ENCODE peak calls at places on chromosomes 3 and 15, in ten cellular contexts. P is NCI-H1092 treated with DMSO at 0.1 percent for 48 hours, B is retina, D is brain pericyte, C is nephron progenitor cell, F is WTC11, V is right atrium auricular region, T is neuronal stem cell, S is mucosa of descending colon, M is left ventricle myocardium superior. A is an unnamed sample.
A peak's percentile ranks its signal among the peaks of the same experiment; 100 is the strongest.

GRCh38 chr15:90560229-90560771 is 30.6 kb downstream of the CRTC3 start:
- DNase-seq in P (no peak), B (no peak), D (peak; percentile 51), C (no peak), F (no peak), V (peak; percentile 73), T (no peak), S (peak; percentile 41), M (peak; percentile 72), A (peak; percentile 86)

GRCh38 chr3:125072310-125072709 is 16.5 kb upstream of the HEG1 start:
- DNase-seq in P (no peak), B (no peak), D (no peak), C (no peak), F (no peak), V (no peak), T (no peak), S (no peak), M (peak; percentile 56), A (peak; percentile 44)

GRCh38 chr3:67875338-67875737 is 220.9 kb upstream of the SUCLG2 start:
- DNase-seq in P (no peak), B (no peak), D (no peak), C (no peak), F (no peak), V (no peak), T (no peak), S (no peak), M (no peak), A (no peak)

GRCh38 chr15:96385195-96385594 is 54.7 kb downstream of the NR2F2 start:
- DNase-seq in P (no peak), B (no peak), D (no peak), C (no peak), F (no peak), V (no peak), T (no peak), S (no peak), M (no peak), A (no peak)

GRCh38 chr3:111763968-111764367 is 95.1 kb upstream of the PHLDB2 start:
- DNase-seq in P (no peak), B (no peak), D (no peak), C (no peak), F (no peak), V (no peak), T (no peak), S (no peak), M (no peak), A (peak; percentile 42)

GRCh38 chr3:60992395-60992794 is 258.9 kb downstream of the FHIT start:
- DNase-seq in P (peak; percentile 44), B (no peak), D (no peak), C (no peak), F (no peak), V (no peak), T (no peak), S (peak; percentile 9), M (peak; percentile 31), A (no peak)

GRCh38 chr15:79172032-79172481 is 81.5 kb upstream of the RASGRF1 start:
- DNase-seq in P (no peak), B (peak; percentile 50), D (no peak), C (no peak), F (peak; percentile 33), V (no peak), T (no peak), S (no peak), M (no peak), A (no peak)

GRCh38 chr3:119529883-119530282 is 29.5 kb downstream of the CD80 start:
- DNase-seq in P (no peak), B (no peak), D (no peak), C (no peak), F (no peak), V (no peak), T (no peak), S (no peak), M (no peak), A (peak; percentile 79)

GRCh38 chr3:127611251-127611650 is 13.0 kb downstream of the MCM2 start:
- DNase-seq in P (no peak), B (no peak), D (no peak), C (no peak), F (no peak), V (no peak), T (no peak), S (no peak), M (no peak), A (no peak)

GRCh38 chr3:181880339-181880738 is 168.6 kb downstream of the SOX2 start:
- DNase-seq in P (peak; percentile 65), B (peak; percentile 31), D (no peak), C (no peak), F (no peak), V (no peak), T (peak; percentile 56), S (no peak), M (no peak), A (no peak)

GRCh38 chr3:66472313-66473134 is 28.3 kb downstream of the LRIG1 start:
- DNase-seq in P (no peak), B (no peak), D (no peak), C (no peak), F (no peak), V (no peak), T (no peak), S (peak; percentile 56), M (no peak), A (peak; percentile 33)

GRCh38 chr3:122727279-122727678 is 46.6 kb downstream of the PARP14 start:
- DNase-seq in P (no peak), B (no peak), D (no peak), C (no peak), F (no peak), V (no peak), T (no peak), S (no peak), M (no peak), A (no peak)

GRCh38 chr15:81813215-81813614 is 232.6 kb downstream of the MEX3B start:
- DNase-seq in P (peak; percentile 44), B (no peak), D (no peak), C (no peak), F (peak; percentile 26), V (no peak), T (no peak), S (no peak), M (no peak), A (no peak)

GRCh38 chr15:75649848-75650247 is 2.1 kb downstream of the SNX33 start:
- DNase-seq in P (no peak), B (no peak), D (no peak), C (no peak), F (no peak), V (no peak), T (no peak), S (no peak), M (no peak), A (no peak)

GRCh38 chr3:55453871-55454496 is 33.1 kb downstream of the WNT5A start:
- DNase-seq in P (no peak), B (no peak), D (no peak), C (no peak), F (no peak), V (no peak), T (no peak), S (no peak), M (no peak), A (peak; percentile 22)

GRCh38 chr3:158313344-158313927 is 203.5 kb downstream of the RSRC1 start:
- DNase-seq in P (peak; percentile 58), B (peak; percentile 39), D (peak; percentile 21), C (no peak), F (no peak), V (no peak), T (no peak), S (peak; percentile 21), M (no peak), A (peak; percentile 5)

GRCh38 chr3:22734207-22734606 is 468.9 kb upstream of the UBE2E2 start:
- DNase-seq in P (no peak), B (no peak), D (no peak), C (no peak), F (no peak), V (no peak), T (no peak), S (peak; percentile 56), M (no peak), A (no peak)

GRCh38 chr3:10189557-10190374 is 25.0 kb downstream of the IRAK2 start:
- DNase-seq in P (no peak), B (no peak), D (no peak), C (no peak), F (no peak), V (peak; percentile 91), T (no peak), S (peak; percentile 75), M (peak; percentile 91), A (peak; percentile 81)

GRCh38 chr3:159765025-159765859 is 223.4 kb upstream of the IL12A start:
- DNase-seq in P (peak; percentile 10), B (peak; percentile 83), D (peak; percentile 59), C (peak; percentile 63), F (peak; percentile 54), V (peak; percentile 93), T (peak; percentile 56), S (peak; percentile 52), M (peak; percentile 76), A (peak; percentile 93)

GRCh38 chr3:123561188-123561587 is 23.7 kb downstream of the HACD2 start:
- DNase-seq in P (no peak), B (no peak), D (no peak), C (no peak), F (no peak), V (no peak), T (no peak), S (no peak), M (no peak), A (no peak)

GRCh38 chr3:46110701-46111493 is 83.6 kb upstream of the XCR1 start:
- DNase-seq in P (peak; percentile 0), B (no peak), D (peak; percentile 71), C (no peak), F (no peak), V (peak; percentile 80), T (no peak), S (peak; percentile 79), M (no peak), A (no peak)

GRCh38 chr15:49410660-49411059 is 12.4 kb upstream of the FGF7 start:
- DNase-seq in P (no peak), B (no peak), D (no peak), C (no peak), F (no peak), V (no peak), T (no peak), S (no peak), M (no peak), A (no peak)

GRCh38 chr3:126753191-126754160 is 49.4 kb downstream of the CHCHD6 start:
- DNase-seq in P (no peak), B (no peak), D (no peak), C (no peak), F (no peak), V (no peak), T (no peak), S (no peak), M (no peak), A (no peak)

GRCh38 chr15:39665629-39666245 is 84.9 kb downstream of the THBS1 start:
- DNase-seq in P (no peak), B (no peak), D (no peak), C (no peak), F (no peak), V (no peak), T (no peak), S (no peak), M (no peak), A (no peak)

GRCh38 chr3:111616417-111617105 is 21.4 kb upstream of the ZBED2 start:
- DNase-seq in P (no peak), B (no peak), D (no peak), C (no peak), F (no peak), V (no peak), T (no peak), S (peak; percentile 14), M (no peak), A (peak; percentile 16)

GRCh38 chr3:933311-933710 is 159.5 kb upstream of the CNTN6 start:
- DNase-seq in P (no peak), B (peak; percentile 47), D (no peak), C (no peak), F (no peak), V (no peak), T (no peak), S (no peak), M (no peak), A (no peak)

GRCh38 chr3:193879099-193879863 is 256.7 kb upstream of the HES1 start:
- DNase-seq in P (no peak), B (no peak), D (no peak), C (no peak), F (no peak), V (no peak), T (no peak), S (no peak), M (no peak), A (no peak)

GRCh38 chr3:112633757-112634156 is 7.2 kb downstream of the CCDC80 start:
- DNase-seq in P (peak; percentile 12), B (no peak), D (no peak), C (no peak), F (no peak), V (no peak), T (no peak), S (no peak), M (no peak), A (no peak)